ENCODE peak calls at places on chromosomes 13 and 19, in ten cellular contexts. H, Z, W, I, P, F, X, O, U and K are unnamed samples.

GRCh38 chr13:35732565-35732964 is 256.1 kb upstream of the MAB21L1 start:
- DNase-seq in H (no peak), Z (no peak), W (no peak), I (no peak), P (no peak), F (no peak), X (no peak), O (no peak), U (no peak), K (no peak)

GRCh38 chr13:49791214-49791752 is 1.2 kb downstream of the KPNA3 start:
- DNase-seq in H (no peak), Z (peak), W (peak), I (peak), P (no peak), F (no peak), X (peak), O (no peak), U (peak), K (no peak)

GRCh38 chr19:3748965-3749364 is 12.5 kb downstream of the APBA3 start:
- DNase-seq in H (no peak), Z (no peak), W (no peak), I (no peak), P (no peak), F (no peak), X (no peak), O (no peak), U (no peak), K (no peak)

GRCh38 chr13:89925107-89925506 is 1422.4 kb upstream of the MIR17HG start:
- DNase-seq in H (peak), Z (peak), W (peak), I (no peak), P (no peak), F (no peak), X (peak), O (no peak), U (peak), K (peak)

GRCh38 chr19:33399745-33400681 is 26.5 kb downstream of the CEBPG start:
- DNase-seq in H (no peak), Z (no peak), W (no peak), I (no peak), P (no peak), F (no peak), X (no peak), O (no peak), U (no peak), K (no peak)

GRCh38 chr19:33529094-33529676 is 7.6 kb upstream of the PEPD start:
- DNase-seq in H (no peak), Z (no peak), W (no peak), I (no peak), P (no peak), F (no peak), X (no peak), O (no peak), U (no peak), K (no peak)

GRCh38 chr19:33271246-33272021 is 30.9 kb downstream of the CEBPA start:
- DNase-seq in H (no peak), Z (no peak), W (no peak), I (no peak), P (no peak), F (no peak), X (no peak), O (no peak), U (no peak), K (no peak)

GRCh38 chr13:95153647-95154405 is 147.4 kb downstream of the ABCC4 start:
- DNase-seq in H (no peak), Z (no peak), W (no peak), I (no peak), P (no peak), F (no peak), X (no peak), O (no peak), U (peak), K (no peak)

GRCh38 chr13:97274782-97275252 is 52.7 kb downstream of the MBNL2 start:
- DNase-seq in H (no peak), Z (peak), W (no peak), I (no peak), P (no peak), F (no peak), X (no peak), O (no peak), U (peak), K (no peak)

GRCh38 chr13:105643966-105644365 is 891.5 kb downstream of the EFNB2 start:
- DNase-seq in H (no peak), Z (no peak), W (no peak), I (no peak), P (no peak), F (no peak), X (no peak), O (no peak), U (no peak), K (no peak)

GRCh38 chr19:32902448-32902847 is 32.9 kb upstream of the SLC7A9 start:
- DNase-seq in H (no peak), Z (no peak), W (peak), I (no peak), P (no peak), F (no peak), X (peak), O (no peak), U (no peak), K (no peak)

GRCh38 chr19:5674734-5675133 is 5.6 kb downstream of the MICOS13 start:
- DNase-seq in H (no peak), Z (no peak), W (no peak), I (no peak), P (no peak), F (no peak), X (no peak), O (no peak), U (no peak), K (no peak)

GRCh38 chr13:111914241-111915103 is 152.5 kb upstream of the SOX1 start:
- DNase-seq in H (no peak), Z (no peak), W (peak), I (no peak), P (no peak), F (no peak), X (no peak), O (no peak), U (no peak), K (no peak)

GRCh38 chr13:66886248-66886647 is 343.9 kb downstream of the PCDH9 start:
- DNase-seq in H (no peak), Z (no peak), W (no peak), I (no peak), P (no peak), F (no peak), X (no peak), O (no peak), U (no peak), K (no peak)

GRCh38 chr19:44845612-44846454 is at the start of gene NECTIN2:
- DNase-seq in H (peak), Z (peak), W (peak), I (peak), P (peak), F (peak), X (peak), O (peak), U (peak), K (peak)

GRCh38 chr13:27004866-27005265 is 166.7 kb downstream of the USP12 start:
- DNase-seq in H (no peak), Z (no peak), W (peak), I (no peak), P (no peak), F (no peak), X (no peak), O (no peak), U (no peak), K (no peak)

GRCh38 chr13:23391752-23392151 is 41.8 kb downstream of the SACS start:
- DNase-seq in H (no peak), Z (peak), W (no peak), I (no peak), P (no peak), F (no peak), X (no peak), O (no peak), U (peak), K (no peak)

GRCh38 chr19:10292789-10293636 is 3.3 kb downstream of the ICAM5 start:
- DNase-seq in H (no peak), Z (no peak), W (no peak), I (no peak), P (no peak), F (no peak), X (peak), O (no peak), U (no peak), K (no peak)

GRCh38 chr19:42091300-42092266 is 15.6 kb downstream of the ZNF574 start:
- DNase-seq in H (no peak), Z (no peak), W (no peak), I (no peak), P (no peak), F (peak), X (no peak), O (no peak), U (peak), K (peak)